ENCODE peak calls at places on chromosomes 4 and X, in nine cellular contexts. D, M, J, B, T, A, O, C and I are unnamed samples.

GRCh38 chr4:26076896-26077295 is 162.9 kb downstream of the SMIM20 start:
- DNase-seq in T (no peak), C (no peak), O (no peak), M (no peak), D (no peak), A (no peak), J (peak), B (no peak), I (peak)

GRCh38 chr4:100799767-100800539 is 282.1 kb upstream of the EMCN start:
- DNase-seq in T (no peak), C (no peak), M (no peak), B (no peak), J (no peak), O (no peak), A (no peak), D (no peak), I (no peak)

GRCh38 chr4:88439161-88439760 is 17.7 kb upstream of the HERC5 start:
- DNase-seq in T (peak), A (no peak), C (no peak), B (no peak), O (no peak), J (no peak), D (no peak), M (no peak), I (no peak)

GRCh38 chr4:19735012-19735411 is 516.7 kb upstream of the SLIT2 start:
- DNase-seq in T (no peak), A (no peak), J (peak), O (no peak), M (no peak), B (no peak), C (no peak), D (no peak), I (peak)

GRCh38 chrX:42530027-42530426 is 247.9 kb downstream of the PPP1R2C start:
- DNase-seq in D (peak), C (no peak), A (no peak), J (peak), T (no peak), M (no peak), O (no peak), B (peak), I (peak)

GRCh38 chrX:70979136-70979762 is 48.4 kb upstream of the SLC7A3 start:
- DNase-seq in J (peak), T (peak), B (no peak), A (no peak), O (no peak), M (no peak), D (peak), C (no peak), I (peak)

GRCh38 chrX:127317159-127317558 is 497.6 kb downstream of the PRR32 start:
- DNase-seq in D (no peak), A (no peak), J (no peak), M (no peak), O (no peak), T (no peak), B (no peak), C (no peak), I (no peak)

GRCh38 chrX:96884027-96884426 is 319 bp downstream of the RPA4 start:
- DNase-seq in A (no peak), T (no peak), M (no peak), C (no peak), J (no peak), B (no peak), D (no peak), O (no peak), I (no peak)

GRCh38 chr4:139950568-139950967 is 203.4 kb downstream of the MAML3 start:
- DNase-seq in T (no peak), C (no peak), D (peak), B (peak), A (no peak), O (no peak), M (no peak), J (no peak), I (peak)

GRCh38 chrX:5646818-5647217 is 581.8 kb downstream of the NLGN4X start:
- DNase-seq in T (no peak), O (no peak), A (peak), D (no peak), M (no peak), J (no peak), B (no peak), C (no peak), I (no peak)

GRCh38 chrX:110418220-110418856 is 59.7 kb downstream of the RTL9 start:
- DNase-seq in M (peak), A (no peak), D (peak), J (peak), B (peak), T (peak), C (no peak), O (no peak), I (peak)

GRCh38 chrX:97295954-97296353 is 412.2 kb downstream of the RPA4 start:
- DNase-seq in J (no peak), M (no peak), A (no peak), D (no peak), O (no peak), B (no peak), T (no peak), C (no peak), I (no peak)

GRCh38 chr4:34289962-34290361 is 1954.4 kb downstream of the ARAP2 start:
- DNase-seq in J (no peak), D (no peak), O (no peak), T (no peak), B (no peak), M (no peak), A (no peak), C (no peak), I (no peak)

GRCh38 chrX:42686706-42687105 is 91.3 kb downstream of the PPP1R2C start:
- DNase-seq in J (peak), T (no peak), B (no peak), D (no peak), M (no peak), O (no peak), A (no peak), C (no peak), I (peak)

GRCh38 chrX:12496343-12496742 is 294.9 kb upstream of the PRPS2 start:
- DNase-seq in C (no peak), A (no peak), B (no peak), O (no peak), D (no peak), M (no peak), T (no peak), J (no peak), I (no peak)

GRCh38 chr4:145734576-145735329 is 54.8 kb downstream of the C4orf51 start:
- DNase-seq in T (no peak), M (peak), B (peak), J (peak), A (no peak), D (peak), O (no peak), C (no peak), I (peak)

GRCh38 chrX:130212371-130212770 is 40.6 kb downstream of the RAB33A start:
- DNase-seq in O (no peak), M (no peak), T (no peak), J (no peak), B (no peak), A (no peak), D (no peak), C (no peak), I (no peak)
- H3K4me3 ChIP-seq in O (no peak), M (no peak), T (no peak), J (no peak), B (no peak), A (no peak), D (no peak), C (no peak), I (no peak)

DNA sequence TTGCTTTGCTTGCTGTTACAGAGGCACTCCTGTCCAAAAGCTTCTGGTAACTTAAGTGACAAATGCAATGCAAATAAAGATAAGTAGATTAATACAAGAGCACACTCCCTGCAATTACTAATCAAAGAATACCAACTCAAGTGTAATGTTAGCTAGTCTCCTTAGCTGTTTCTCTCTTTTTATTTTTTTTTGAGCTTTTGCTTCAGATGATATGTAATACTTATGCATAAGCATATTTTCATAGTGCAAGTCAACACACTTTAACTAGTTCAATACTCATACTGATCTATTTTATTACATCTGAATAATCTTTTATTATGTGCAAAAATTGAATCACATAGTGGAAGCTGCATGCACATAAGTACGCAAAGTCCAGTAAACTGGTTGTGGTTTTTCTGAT is 2.7 kb downstream of the SLC7A11 start:
- DNase-seq in J (no peak), C (no peak), M (no peak), A (no peak), B (no peak), O (no peak), D (peak), T (no peak), I (no peak)
- H3K4me3 ChIP-seq in J (peak), C (no peak), M (no peak), A (no peak), B (peak), O (no peak), D (no peak), T (no peak), I (peak)

DNA sequence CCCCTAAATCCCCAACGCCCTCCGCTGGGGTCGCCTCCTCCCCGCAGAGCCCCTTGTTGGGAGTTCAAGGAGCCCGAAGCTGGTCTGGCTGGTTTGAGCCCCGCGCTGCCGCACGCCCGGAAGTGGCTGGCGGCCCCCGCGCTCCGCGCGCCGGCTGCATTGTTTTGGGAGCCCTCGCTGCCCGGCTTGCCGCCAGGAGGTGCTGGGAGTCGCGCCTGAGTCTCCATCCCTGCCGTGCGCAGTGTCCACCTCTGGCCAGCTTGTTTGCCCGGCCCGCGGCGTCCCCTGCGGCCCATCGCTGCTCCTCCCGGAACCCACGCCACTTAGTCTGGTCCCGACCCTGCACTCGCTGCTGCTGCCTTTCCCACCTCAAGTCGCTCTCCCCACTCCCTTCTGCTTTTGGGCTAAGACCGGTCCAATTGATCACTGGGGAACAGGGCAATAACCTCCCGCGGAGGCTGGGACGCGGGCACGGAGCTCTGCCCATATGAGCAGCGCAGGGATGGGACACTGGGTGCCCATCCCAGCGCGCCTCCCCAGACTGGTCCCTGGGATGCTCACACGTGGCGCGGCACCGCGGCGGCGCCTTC is 2.2 kb upstream of the SFRP2 start:
- DNase-seq in D (no peak), C (no peak), B (no peak), J (no peak), O (no peak), M (peak), T (no peak), A (no peak), I (peak)
- H3K4me3 ChIP-seq in D (no peak), C (peak), B (peak), J (peak), O (peak), M (no peak), T (no peak), A (no peak), I (peak)

GRCh38 chr4:3753711-3754412 is 12.3 kb upstream of the ADRA2C start:
- DNase-seq in J (no peak), T (no peak), B (no peak), D (no peak), O (no peak), A (no peak), C (no peak), M (no peak), I (no peak)
- H3K4me3 ChIP-seq in J (no peak), T (no peak), B (no peak), D (no peak), O (no peak), A (no peak), C (no peak), M (no peak), I (no peak)

GRCh38 chr4:84697615-84698201 is 114.8 kb downstream of the CDS1 start:
- DNase-seq in M (no peak), A (no peak), B (no peak), J (peak), C (no peak), O (no peak), T (no peak), D (no peak), I (no peak)
- H3K4me3 ChIP-seq in M (no peak), A (no peak), B (no peak), J (no peak), C (no peak), O (no peak), T (no peak), D (no peak), I (no peak)